ENCODE peak calls at places on chromosomes 16 and 17, in nine cellular contexts. One of them, this sample, is unnamed.

GRCh38 chr16:79687249-79687768 is 86.8 kb upstream of the MAF start:
- DNase-seq in CD8-positive, alpha-beta memory T cell: no peak
- DNase-seq in T-cell: no peak
- DNase-seq in T-helper 9 cell: no peak
- DNase-seq in HuH-7: no peak
- DNase-seq in activated CD4-positive, alpha-beta T cell treated with anti-CD3 and anti-CD28 coated beads for 48 hours: no peak
- DNase-seq in amniotic stem cell: no peak
- DNase-seq in neuronal stem cell: no peak
- DNase-seq in NCI-H774: no peak
- DNase-seq in this sample: no peak

GRCh38 chr17:58365980-58366595 is 14.1 kb upstream of the SUPT4H1 start:
- DNase-seq in CD8-positive, alpha-beta memory T cell: no peak
- DNase-seq in T-cell: no peak
- DNase-seq in T-helper 9 cell: no peak
- DNase-seq in HuH-7: no peak
- DNase-seq in activated CD4-positive, alpha-beta T cell treated with anti-CD3 and anti-CD28 coated beads for 48 hours: no peak
- DNase-seq in amniotic stem cell: no peak
- DNase-seq in neuronal stem cell: no peak
- DNase-seq in NCI-H774: no peak
- DNase-seq in this sample: no peak

GRCh38 chr17:56178203-56178602 is 24.9 kb downstream of the ANKFN1 start:
- DNase-seq in CD8-positive, alpha-beta memory T cell: no peak
- DNase-seq in T-cell: no peak
- DNase-seq in T-helper 9 cell: no peak
- DNase-seq in HuH-7: no peak
- DNase-seq in activated CD4-positive, alpha-beta T cell treated with anti-CD3 and anti-CD28 coated beads for 48 hours: no peak
- DNase-seq in amniotic stem cell: no peak
- DNase-seq in neuronal stem cell: no peak
- DNase-seq in NCI-H774: no peak
- DNase-seq in this sample: no peak

GRCh38 chr16:72934661-72935403 is 113.1 kb downstream of the ZFHX3 start:
- DNase-seq in CD8-positive, alpha-beta memory T cell: no peak
- DNase-seq in T-cell: no peak
- DNase-seq in T-helper 9 cell: no peak
- DNase-seq in HuH-7: no peak
- DNase-seq in activated CD4-positive, alpha-beta T cell treated with anti-CD3 and anti-CD28 coated beads for 48 hours: no peak
- DNase-seq in amniotic stem cell: no peak
- DNase-seq in neuronal stem cell: no peak
- DNase-seq in NCI-H774: no peak
- DNase-seq in this sample: no peak

GRCh38 chr16:74563828-74564263 is 43.1 kb downstream of the GLG1 start:
- DNase-seq in CD8-positive, alpha-beta memory T cell: no peak
- DNase-seq in T-cell: no peak
- DNase-seq in T-helper 9 cell: no peak
- DNase-seq in HuH-7: no peak
- DNase-seq in activated CD4-positive, alpha-beta T cell treated with anti-CD3 and anti-CD28 coated beads for 48 hours: peak
- DNase-seq in amniotic stem cell: no peak
- DNase-seq in neuronal stem cell: no peak
- DNase-seq in NCI-H774: no peak
- DNase-seq in this sample: no peak

GRCh38 chr17:12737740-12738469 is 51.4 kb upstream of the ARHGAP44 start:
- DNase-seq in CD8-positive, alpha-beta memory T cell: no peak
- DNase-seq in T-cell: no peak
- DNase-seq in T-helper 9 cell: no peak
- DNase-seq in HuH-7: no peak
- DNase-seq in activated CD4-positive, alpha-beta T cell treated with anti-CD3 and anti-CD28 coated beads for 48 hours: no peak
- DNase-seq in amniotic stem cell: no peak
- DNase-seq in neuronal stem cell: no peak
- DNase-seq in NCI-H774: no peak
- DNase-seq in this sample: no peak

GRCh38 chr17:79085921-79086551 is 11.4 kb downstream of the ENGASE start:
- DNase-seq in CD8-positive, alpha-beta memory T cell: no peak
- DNase-seq in T-cell: no peak
- DNase-seq in T-helper 9 cell: no peak
- DNase-seq in HuH-7: no peak
- DNase-seq in activated CD4-positive, alpha-beta T cell treated with anti-CD3 and anti-CD28 coated beads for 48 hours: no peak
- DNase-seq in amniotic stem cell: no peak
- DNase-seq in neuronal stem cell: no peak
- DNase-seq in NCI-H774: no peak
- DNase-seq in this sample: no peak

GRCh38 chr16:4613636-4614570 is 785 bp downstream of the UBALD1 start:
- DNase-seq in CD8-positive, alpha-beta memory T cell: no peak
- DNase-seq in T-cell: no peak
- DNase-seq in T-helper 9 cell: peak
- DNase-seq in HuH-7: no peak
- DNase-seq in activated CD4-positive, alpha-beta T cell treated with anti-CD3 and anti-CD28 coated beads for 48 hours: peak
- DNase-seq in amniotic stem cell: no peak
- DNase-seq in neuronal stem cell: no peak
- DNase-seq in NCI-H774: no peak
- DNase-seq in this sample: no peak

GRCh38 chr16:49054606-49055005 is 227.0 kb downstream of the CBLN1 start:
- DNase-seq in CD8-positive, alpha-beta memory T cell: no peak
- DNase-seq in T-cell: no peak
- DNase-seq in T-helper 9 cell: no peak
- DNase-seq in HuH-7: no peak
- DNase-seq in activated CD4-positive, alpha-beta T cell treated with anti-CD3 and anti-CD28 coated beads for 48 hours: no peak
- DNase-seq in amniotic stem cell: no peak
- DNase-seq in neuronal stem cell: no peak
- DNase-seq in NCI-H774: no peak
- DNase-seq in this sample: no peak

GRCh38 chr17:3043737-3044365 is 19.6 kb downstream of the OR1D5 start:
- DNase-seq in CD8-positive, alpha-beta memory T cell: no peak
- DNase-seq in T-cell: no peak
- DNase-seq in T-helper 9 cell: no peak
- DNase-seq in HuH-7: no peak
- DNase-seq in activated CD4-positive, alpha-beta T cell treated with anti-CD3 and anti-CD28 coated beads for 48 hours: peak
- DNase-seq in amniotic stem cell: no peak
- DNase-seq in neuronal stem cell: no peak
- DNase-seq in NCI-H774: no peak
- DNase-seq in this sample: no peak

GRCh38 chr17:78784397-78784751 is 2.3 kb upstream of the CYTH1 start:
- DNase-seq in CD8-positive, alpha-beta memory T cell: no peak
- DNase-seq in T-cell: no peak
- DNase-seq in T-helper 9 cell: no peak
- DNase-seq in HuH-7: no peak
- DNase-seq in activated CD4-positive, alpha-beta T cell treated with anti-CD3 and anti-CD28 coated beads for 48 hours: no peak
- DNase-seq in amniotic stem cell: no peak
- DNase-seq in neuronal stem cell: no peak
- DNase-seq in NCI-H774: no peak
- DNase-seq in this sample: no peak

GRCh38 chr17:34998205-34998604 is 17.9 kb downstream of the LIG3 start:
- DNase-seq in CD8-positive, alpha-beta memory T cell: peak
- DNase-seq in T-cell: peak
- DNase-seq in T-helper 9 cell: peak
- DNase-seq in HuH-7: peak
- DNase-seq in activated CD4-positive, alpha-beta T cell treated with anti-CD3 and anti-CD28 coated beads for 48 hours: peak
- DNase-seq in amniotic stem cell: peak
- DNase-seq in neuronal stem cell: peak
- DNase-seq in NCI-H774: peak
- DNase-seq in this sample: no peak

GRCh38 chr17:78706271-78706915 is 75.7 kb downstream of the CYTH1 start:
- DNase-seq in CD8-positive, alpha-beta memory T cell: no peak
- DNase-seq in T-cell: no peak
- DNase-seq in T-helper 9 cell: no peak
- DNase-seq in HuH-7: no peak
- DNase-seq in activated CD4-positive, alpha-beta T cell treated with anti-CD3 and anti-CD28 coated beads for 48 hours: no peak
- DNase-seq in amniotic stem cell: no peak
- DNase-seq in neuronal stem cell: no peak
- DNase-seq in NCI-H774: no peak
- DNase-seq in this sample: no peak

GRCh38 chr16:46947900-46948547 is 25.4 kb downstream of the DNAJA2 start:
- DNase-seq in CD8-positive, alpha-beta memory T cell: no peak
- DNase-seq in T-cell: peak
- DNase-seq in T-helper 9 cell: no peak
- DNase-seq in HuH-7: peak
- DNase-seq in activated CD4-positive, alpha-beta T cell treated with anti-CD3 and anti-CD28 coated beads for 48 hours: peak
- DNase-seq in amniotic stem cell: no peak
- DNase-seq in neuronal stem cell: peak
- DNase-seq in NCI-H774: peak
- DNase-seq in this sample: no peak

GRCh38 chr17:7466644-7467341 is 12.6 kb downstream of the ZBTB4 start:
- DNase-seq in CD8-positive, alpha-beta memory T cell: no peak
- DNase-seq in T-cell: no peak
- DNase-seq in T-helper 9 cell: no peak
- DNase-seq in HuH-7: no peak
- DNase-seq in activated CD4-positive, alpha-beta T cell treated with anti-CD3 and anti-CD28 coated beads for 48 hours: no peak
- DNase-seq in amniotic stem cell: no peak
- DNase-seq in neuronal stem cell: no peak
- DNase-seq in NCI-H774: no peak
- DNase-seq in this sample: no peak

GRCh38 chr16:2292221-2292620 is 24.3 kb upstream of the RNPS1 start:
- DNase-seq in CD8-positive, alpha-beta memory T cell: no peak
- DNase-seq in T-cell: no peak
- DNase-seq in T-helper 9 cell: no peak
- DNase-seq in HuH-7: no peak
- DNase-seq in activated CD4-positive, alpha-beta T cell treated with anti-CD3 and anti-CD28 coated beads for 48 hours: no peak
- DNase-seq in amniotic stem cell: no peak
- DNase-seq in neuronal stem cell: no peak
- DNase-seq in NCI-H774: no peak
- DNase-seq in this sample: no peak

GRCh38 chr17:75889454-75889853 is 7.3 kb downstream of the TRIM65 start:
- DNase-seq in CD8-positive, alpha-beta memory T cell: no peak
- DNase-seq in T-cell: no peak
- DNase-seq in T-helper 9 cell: no peak
- DNase-seq in HuH-7: no peak
- DNase-seq in activated CD4-positive, alpha-beta T cell treated with anti-CD3 and anti-CD28 coated beads for 48 hours: no peak
- DNase-seq in amniotic stem cell: no peak
- DNase-seq in neuronal stem cell: no peak
- DNase-seq in NCI-H774: no peak
- DNase-seq in this sample: no peak

GRCh38 chr16:89599451-89599858 is 14.0 kb upstream of the DPEP1 start:
- DNase-seq in CD8-positive, alpha-beta memory T cell: peak
- DNase-seq in T-cell: no peak
- DNase-seq in T-helper 9 cell: no peak
- DNase-seq in HuH-7: peak
- DNase-seq in activated CD4-positive, alpha-beta T cell treated with anti-CD3 and anti-CD28 coated beads for 48 hours: peak
- DNase-seq in amniotic stem cell: no peak
- DNase-seq in neuronal stem cell: no peak
- DNase-seq in NCI-H774: no peak
- DNase-seq in this sample: no peak

GRCh38 chr16:85471469-85472431 is 141.4 kb upstream of the GSE1 start:
- DNase-seq in CD8-positive, alpha-beta memory T cell: no peak
- DNase-seq in T-cell: no peak
- DNase-seq in T-helper 9 cell: no peak
- DNase-seq in HuH-7: no peak
- DNase-seq in activated CD4-positive, alpha-beta T cell treated with anti-CD3 and anti-CD28 coated beads for 48 hours: no peak
- DNase-seq in amniotic stem cell: no peak
- DNase-seq in neuronal stem cell: no peak
- DNase-seq in NCI-H774: no peak
- DNase-seq in this sample: peak

GRCh38 chr16:57091990-57092785 is at the start of gene CPNE2:
- DNase-seq in CD8-positive, alpha-beta memory T cell: no peak
- DNase-seq in T-cell: no peak
- DNase-seq in T-helper 9 cell: peak
- DNase-seq in HuH-7: peak
- DNase-seq in activated CD4-positive, alpha-beta T cell treated with anti-CD3 and anti-CD28 coated beads for 48 hours: peak
- DNase-seq in amniotic stem cell: peak
- DNase-seq in neuronal stem cell: peak
- DNase-seq in NCI-H774: peak
- DNase-seq in this sample: no peak

GRCh38 chr17:19248149-19248922 is 11.2 kb downstream of the EPN2 start:
- DNase-seq in CD8-positive, alpha-beta memory T cell: no peak
- DNase-seq in T-cell: no peak
- DNase-seq in T-helper 9 cell: no peak
- DNase-seq in HuH-7: no peak
- DNase-seq in activated CD4-positive, alpha-beta T cell treated with anti-CD3 and anti-CD28 coated beads for 48 hours: no peak
- DNase-seq in amniotic stem cell: no peak
- DNase-seq in neuronal stem cell: no peak
- DNase-seq in NCI-H774: no peak
- DNase-seq in this sample: no peak

GRCh38 chr17:22443061-22443460 is 750.7 kb downstream of the KCNJ18 start:
- DNase-seq in CD8-positive, alpha-beta memory T cell: no peak
- DNase-seq in T-cell: no peak
- DNase-seq in T-helper 9 cell: no peak
- DNase-seq in HuH-7: no peak
- DNase-seq in activated CD4-positive, alpha-beta T cell treated with anti-CD3 and anti-CD28 coated beads for 48 hours: no peak
- DNase-seq in amniotic stem cell: no peak
- DNase-seq in neuronal stem cell: no peak
- DNase-seq in NCI-H774: no peak
- DNase-seq in this sample: no peak

GRCh38 chr17:57806083-57806830 is 43.6 kb downstream of the MRPS23 start:
- DNase-seq in CD8-positive, alpha-beta memory T cell: no peak
- DNase-seq in T-cell: no peak
- DNase-seq in T-helper 9 cell: no peak
- DNase-seq in HuH-7: no peak
- DNase-seq in activated CD4-positive, alpha-beta T cell treated with anti-CD3 and anti-CD28 coated beads for 48 hours: no peak
- DNase-seq in amniotic stem cell: no peak
- DNase-seq in neuronal stem cell: no peak
- DNase-seq in NCI-H774: peak
- DNase-seq in this sample: no peak

GRCh38 chr17:61202564-61202963 is 197.1 kb upstream of the TBX2 start:
- DNase-seq in CD8-positive, alpha-beta memory T cell: no peak
- DNase-seq in T-cell: no peak
- DNase-seq in T-helper 9 cell: no peak
- DNase-seq in HuH-7: no peak
- DNase-seq in activated CD4-positive, alpha-beta T cell treated with anti-CD3 and anti-CD28 coated beads for 48 hours: no peak
- DNase-seq in amniotic stem cell: no peak
- DNase-seq in neuronal stem cell: no peak
- DNase-seq in NCI-H774: no peak
- DNase-seq in this sample: no peak

GRCh38 chr16:734208-734980 is 6.4 kb downstream of the CIAO3 start:
- DNase-seq in CD8-positive, alpha-beta memory T cell: no peak
- DNase-seq in T-cell: no peak
- DNase-seq in T-helper 9 cell: no peak
- DNase-seq in HuH-7: no peak
- DNase-seq in activated CD4-positive, alpha-beta T cell treated with anti-CD3 and anti-CD28 coated beads for 48 hours: no peak
- DNase-seq in amniotic stem cell: no peak
- DNase-seq in neuronal stem cell: no peak
- DNase-seq in NCI-H774: no peak
- DNase-seq in this sample: no peak

GRCh38 chr16:49158029-49158642 is 123.5 kb downstream of the CBLN1 start:
- DNase-seq in CD8-positive, alpha-beta memory T cell: no peak
- DNase-seq in T-cell: no peak
- DNase-seq in T-helper 9 cell: no peak
- DNase-seq in HuH-7: no peak
- DNase-seq in activated CD4-positive, alpha-beta T cell treated with anti-CD3 and anti-CD28 coated beads for 48 hours: peak
- DNase-seq in amniotic stem cell: no peak
- DNase-seq in neuronal stem cell: peak
- DNase-seq in NCI-H774: no peak
- DNase-seq in this sample: no peak

GRCh38 chr16:15482068-15482747 is 47.8 kb downstream of the BMERB1 start:
- DNase-seq in CD8-positive, alpha-beta memory T cell: no peak
- DNase-seq in T-cell: no peak
- DNase-seq in T-helper 9 cell: no peak
- DNase-seq in HuH-7: peak
- DNase-seq in activated CD4-positive, alpha-beta T cell treated with anti-CD3 and anti-CD28 coated beads for 48 hours: peak
- DNase-seq in amniotic stem cell: peak
- DNase-seq in neuronal stem cell: no peak
- DNase-seq in NCI-H774: no peak
- DNase-seq in this sample: no peak

GRCh38 chr17:79923974-79924638 is 84.9 kb upstream of the CBX4 start:
- DNase-seq in CD8-positive, alpha-beta memory T cell: peak
- DNase-seq in T-cell: peak
- DNase-seq in T-helper 9 cell: peak
- DNase-seq in HuH-7: peak
- DNase-seq in activated CD4-positive, alpha-beta T cell treated with anti-CD3 and anti-CD28 coated beads for 48 hours: peak
- DNase-seq in amniotic stem cell: no peak
- DNase-seq in neuronal stem cell: peak
- DNase-seq in NCI-H774: peak
- DNase-seq in this sample: no peak

GRCh38 chr17:78558181-78558850 is 18.9 kb downstream of the DNAH17 start:
- DNase-seq in CD8-positive, alpha-beta memory T cell: no peak
- DNase-seq in T-cell: no peak
- DNase-seq in T-helper 9 cell: no peak
- DNase-seq in HuH-7: peak
- DNase-seq in activated CD4-positive, alpha-beta T cell treated with anti-CD3 and anti-CD28 coated beads for 48 hours: peak
- DNase-seq in amniotic stem cell: no peak
- DNase-seq in neuronal stem cell: no peak
- DNase-seq in NCI-H774: no peak
- DNase-seq in this sample: no peak

GRCh38 chr16:76656951-76657498 is 379.8 kb downstream of the CNTNAP4 start:
- DNase-seq in CD8-positive, alpha-beta memory T cell: no peak
- DNase-seq in T-cell: no peak
- DNase-seq in T-helper 9 cell: no peak
- DNase-seq in HuH-7: no peak
- DNase-seq in activated CD4-positive, alpha-beta T cell treated with anti-CD3 and anti-CD28 coated beads for 48 hours: no peak
- DNase-seq in amniotic stem cell: no peak
- DNase-seq in neuronal stem cell: no peak
- DNase-seq in NCI-H774: no peak
- DNase-seq in this sample: no peak

GRCh38 chr17:17345686-17346427 is 42.7 kb downstream of the NT5M start:
- DNase-seq in CD8-positive, alpha-beta memory T cell: no peak
- DNase-seq in T-cell: no peak
- DNase-seq in T-helper 9 cell: no peak
- DNase-seq in HuH-7: no peak
- DNase-seq in activated CD4-positive, alpha-beta T cell treated with anti-CD3 and anti-CD28 coated beads for 48 hours: no peak
- DNase-seq in amniotic stem cell: no peak
- DNase-seq in neuronal stem cell: no peak
- DNase-seq in NCI-H774: no peak
- DNase-seq in this sample: no peak

This sample was measured in NCI-H187 treated with DMSO at 0.1 percent for 48 hours.